ENCODE peak calls at places on chromosomes 6 and 20, in four cellular contexts. P is uterus, J is HCT116, I is lower leg skin. Y is an unnamed sample.

GRCh38 chr20:60271597-60271996 is 313.4 kb downstream of the CDH26 start:
- DNase-seq in J (no peak), P (no peak), I (no peak), Y (no peak)

GRCh38 chr6:149766156-149766768 is 16.7 kb downstream of the PCMT1 start:
- DNase-seq in I (no peak), P (no peak), J (no peak), Y (no peak)

GRCh38 chr6:14744212-14744556 is 501.7 kb upstream of the JARID2 start:
- DNase-seq in I (no peak), J (no peak), P (no peak), Y (no peak)

GRCh38 chr20:58754584-58754983 is 62.0 kb downstream of the NPEPL1 start:
- DNase-seq in J (no peak), P (no peak), I (no peak), Y (no peak)

GRCh38 chr6:63487123-63487813 is 85.0 kb upstream of the LOC128125822 start:
- DNase-seq in I (no peak), P (no peak), J (no peak), Y (no peak)

GRCh38 chr6:70604254-70604653 is 37.5 kb downstream of the SDHAF4 start:
- DNase-seq in I (no peak), P (no peak), J (no peak), Y (no peak)

GRCh38 chr6:30743099-30744053 is 889 bp upstream of the FLOT1 start:
- DNase-seq in I (no peak), P (peak; percentile 60), J (no peak), Y (peak; percentile 59)

GRCh38 chr6:77030929-77031674 is 432.2 kb downstream of the HTR1B start:
- DNase-seq in I (no peak), P (no peak), J (no peak), Y (no peak)

GRCh38 chr6:3312604-3313167 is 53.9 kb downstream of the PSMG4 start:
- DNase-seq in J (no peak), I (no peak), P (peak; percentile 16), Y (no peak)

GRCh38 chr20:31719644-31720485 is 2.8 kb downstream of the BCL2L1 start:
- DNase-seq in I (no peak), P (no peak), J (no peak), Y (no peak)

GRCh38 chr6:14888575-14889000 is 357.3 kb upstream of the JARID2 start:
- DNase-seq in J (no peak), P (no peak), I (peak; percentile 28), Y (no peak)

GRCh38 chr6:41072836-41073202 is at the start of gene NFYA:
- DNase-seq in P (no peak), J (no peak), I (no peak), Y (no peak)

GRCh38 chr6:85449818-85450577 is at the start of gene NT5E:
- DNase-seq in P (peak; percentile 74), I (peak; percentile 41), J (no peak), Y (peak; percentile 88)

GRCh38 chr20:3846740-3847418 is at the start of gene MAVS:
- DNase-seq in I (peak; percentile 83), J (peak; percentile 40), P (peak; percentile 88), Y (peak; percentile 93)
- TF ChIP-seq POLR2A in I (no peak), J (no peak), P (peak; percentile 84), Y (peak; percentile 91)

DNA sequence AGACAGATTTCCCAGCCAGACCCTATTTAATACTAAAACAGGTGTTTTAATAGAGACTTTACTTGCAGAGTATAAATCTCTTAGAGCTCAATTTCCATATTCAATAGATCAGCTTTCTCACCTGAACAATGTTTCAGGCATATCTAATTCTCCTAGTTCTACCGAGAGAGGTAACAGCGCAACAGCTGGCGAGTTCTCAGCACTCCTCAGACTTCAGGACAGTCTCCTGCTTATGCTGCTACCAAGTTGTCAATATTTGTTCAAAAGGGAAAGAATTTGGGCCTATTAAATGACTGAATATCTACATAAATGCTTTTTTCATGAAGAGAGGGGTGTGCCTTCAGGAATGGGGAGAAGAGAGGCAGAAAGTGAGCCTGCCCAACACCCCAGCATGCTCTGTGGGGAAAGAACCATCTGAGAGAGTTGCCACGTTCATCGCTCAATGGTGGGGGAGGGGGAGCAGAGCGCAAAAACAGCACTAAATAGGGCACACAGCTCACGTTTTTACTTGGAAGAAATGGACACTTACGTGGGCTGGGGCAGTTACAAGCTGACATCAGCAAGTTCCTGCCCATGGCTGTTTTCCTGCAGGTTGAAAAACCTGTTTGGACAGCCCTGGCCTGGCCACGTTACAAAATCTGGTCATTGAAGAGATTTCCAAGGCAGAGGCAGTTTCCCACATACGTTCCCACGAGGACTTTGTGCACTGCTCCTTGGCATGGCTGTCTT is 38.0 kb downstream of the EZR start:
- DNase-seq in J (no peak), I (no peak), P (no peak), Y (peak; percentile 85)
- TF ChIP-seq POLR2A in J (no peak), I (no peak), P (no peak), Y (no peak)

DNA sequence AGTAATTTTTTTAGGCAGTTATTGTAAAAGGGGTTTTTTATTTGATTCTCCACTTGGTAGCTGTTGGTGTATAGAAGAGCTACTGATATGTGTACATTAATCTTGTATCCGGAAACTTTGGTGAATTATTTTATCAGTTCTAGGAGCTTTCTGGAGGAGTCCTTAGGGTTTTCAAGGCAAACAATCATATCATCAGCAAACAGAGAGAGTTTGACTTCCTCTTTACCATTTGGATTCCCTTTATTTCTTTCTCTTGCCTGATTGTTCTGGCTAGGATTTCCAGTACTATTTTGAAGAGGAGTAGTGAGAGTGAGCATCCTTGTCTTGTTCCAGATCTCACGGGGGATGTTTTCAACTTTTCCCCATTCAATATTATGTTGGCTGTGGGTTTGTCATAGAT is 28.0 kb upstream of the TNFAIP3 start:
- DNase-seq in P (no peak), I (no peak), J (no peak), Y (no peak)
- TF ChIP-seq POLR2A in P (no peak), I (no peak), J (no peak), Y (no peak)

GRCh38 chr6:35372633-35373032 is 30.3 kb downstream of the PPARD start:
- DNase-seq in P (no peak), I (no peak), J (no peak), Y (no peak)
- TF ChIP-seq POLR2A in P (no peak), I (no peak), J (no peak), Y (no peak)

DNA sequence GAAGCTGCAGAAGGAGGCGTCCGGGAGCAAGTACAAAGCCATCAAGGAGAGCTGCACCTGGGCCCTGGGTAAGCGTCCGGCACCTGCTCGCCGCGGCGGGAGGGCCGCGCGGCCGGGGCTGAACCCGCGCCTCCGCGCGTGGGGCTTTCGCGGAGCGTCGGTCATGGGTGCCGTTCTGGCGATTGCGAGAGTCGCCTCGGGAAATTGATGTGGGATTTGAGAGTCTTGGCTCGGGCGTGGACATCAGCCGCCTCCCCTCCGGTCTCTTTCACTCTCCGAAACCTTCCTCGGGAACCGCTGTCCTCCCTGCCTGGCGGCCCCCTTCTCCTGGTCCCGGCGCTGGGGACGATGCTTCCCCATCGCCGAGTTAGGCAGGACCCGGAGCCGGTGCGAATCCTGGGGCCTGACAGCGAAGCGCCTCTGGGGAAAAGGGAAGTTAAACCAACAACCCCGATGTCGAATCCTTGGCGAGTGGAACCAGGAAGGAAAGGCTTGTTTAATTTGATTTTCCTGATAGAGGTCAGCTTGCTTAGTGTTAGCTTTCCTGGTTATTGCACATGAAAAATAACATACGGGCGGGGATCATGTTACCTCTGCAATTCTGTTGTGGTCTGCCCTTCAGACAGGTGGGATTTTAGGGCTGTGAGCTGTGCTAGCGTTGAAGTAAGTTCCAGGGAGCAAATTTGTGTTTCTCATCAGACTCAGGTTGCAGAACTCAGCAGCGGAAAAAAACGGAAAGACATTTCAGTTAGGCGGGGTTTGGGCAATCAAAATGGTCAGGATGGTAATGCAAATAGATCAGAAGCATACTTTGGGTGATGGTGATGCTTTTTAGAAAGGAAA is 586 bp downstream of the ARFGEF3 start:
- DNase-seq in P (no peak), J (no peak), I (no peak), Y (no peak)
- TF ChIP-seq POLR2A in P (no peak), J (no peak), I (no peak), Y (no peak)

DNA sequence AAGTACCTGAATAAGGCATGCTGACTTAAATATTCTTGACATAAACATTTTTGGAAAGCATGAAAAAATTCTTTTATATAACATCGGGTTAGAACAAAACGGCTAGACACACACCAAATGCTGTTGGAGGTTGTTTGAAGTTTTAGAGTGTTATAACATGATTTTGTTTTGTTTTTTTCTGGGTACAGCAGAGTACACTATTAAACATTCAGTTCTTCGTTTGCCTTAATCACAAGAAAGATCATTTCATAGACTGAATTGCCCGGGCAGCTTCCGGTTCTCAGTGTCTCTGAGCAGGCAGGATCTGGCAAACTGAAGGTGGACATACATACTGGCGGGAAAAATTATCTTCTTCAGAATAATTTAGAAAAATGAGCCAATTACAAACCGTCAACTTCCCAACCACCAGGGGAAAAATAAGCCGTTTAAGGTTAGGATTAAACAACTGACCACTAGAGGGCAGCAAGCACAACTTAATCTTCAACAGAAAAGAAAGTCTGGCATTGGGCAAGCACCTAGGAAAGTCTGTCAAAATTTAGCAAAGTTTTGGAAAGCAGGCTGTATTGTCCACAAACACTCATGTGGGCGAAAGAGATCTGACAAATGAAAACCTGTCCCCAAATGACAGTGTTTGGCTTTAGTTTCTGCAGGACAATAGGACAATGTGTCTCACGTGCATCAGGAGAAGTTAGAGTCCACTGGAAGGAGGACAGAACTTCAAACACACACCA is 15.0 kb downstream of the ZNF217 start:
- DNase-seq in J (peak; percentile 82), P (peak; percentile 82), I (peak; percentile 85), Y (no peak)
- TF ChIP-seq POLR2A in J (no peak), P (no peak), I (no peak), Y (peak; percentile 45)

DNA sequence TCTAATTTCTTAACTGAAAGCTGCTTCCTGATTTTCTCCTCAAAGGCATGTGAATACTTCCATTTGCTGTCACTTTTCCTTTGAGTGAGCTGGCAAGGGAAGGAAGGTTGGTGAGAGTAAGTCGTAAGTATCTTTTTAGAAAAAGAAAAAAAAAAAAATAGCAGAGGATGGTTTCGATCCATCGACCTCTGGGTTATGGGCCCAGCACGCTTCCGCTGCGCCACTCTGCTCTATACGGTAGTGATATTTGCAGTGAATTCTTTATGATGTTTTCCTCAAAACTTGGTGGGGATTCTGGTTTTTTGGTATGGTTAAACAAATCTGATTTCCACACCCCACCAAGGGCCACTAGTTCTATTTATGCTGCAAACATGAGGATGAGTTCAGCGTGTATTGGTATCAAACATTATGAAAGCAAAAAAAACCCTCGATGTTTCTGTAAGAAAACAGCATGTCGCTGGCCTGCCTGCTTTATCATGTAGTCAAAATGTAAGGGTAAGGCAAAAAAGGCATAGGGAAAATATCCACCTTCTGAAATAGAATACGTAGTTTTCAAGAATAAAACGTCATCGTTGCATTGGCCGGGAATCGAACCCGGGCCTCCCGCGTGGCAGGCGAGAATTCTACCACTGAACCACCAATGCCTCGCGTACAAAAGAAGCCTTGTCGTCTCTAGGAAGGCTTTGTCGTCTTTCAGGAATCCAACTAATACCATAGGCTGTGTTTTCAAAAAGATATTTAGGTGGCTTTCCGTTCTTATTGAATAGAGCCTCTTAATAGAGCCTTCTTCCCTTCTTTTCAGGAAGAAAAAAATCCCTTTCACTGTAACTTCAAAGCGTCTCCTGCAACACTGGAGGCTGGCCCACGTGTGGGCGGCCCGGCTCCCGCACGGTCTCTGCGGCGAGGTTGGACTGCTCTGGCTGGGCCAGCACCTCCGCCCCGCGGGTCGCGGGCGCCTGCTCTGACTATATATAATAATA is 9.6 kb downstream of the OR2B2 start:
- DNase-seq in P (peak; percentile 87), I (peak; percentile 92), J (peak; percentile 75), Y (peak; percentile 72)
- TF ChIP-seq POLR2A in P (no peak), I (no peak), J (no peak), Y (no peak)

GRCh38 chr6:158796353-158796752 is 22.8 kb downstream of the EZR start:
- DNase-seq in J (no peak), P (no peak), I (no peak), Y (no peak)
- TF ChIP-seq POLR2A in J (no peak), P (no peak), I (no peak), Y (no peak)